ENCODE peak calls at places on chromosomes 6 and 20, in seven cellular contexts. Y, I, H, N, T, F and D are unnamed samples.

GRCh38 chr6:36594816-36595167 is 630 bp downstream of the SRSF3 start:
- DNase-seq in N (no peak), I (peak; percentile 39), Y (no peak), F (no peak), T (no peak), H (no peak), D (no peak)

GRCh38 chr6:166488701-166489100 is 97.8 kb downstream of the RAMACL start:
- DNase-seq in T (peak; percentile 46), H (no peak), Y (no peak), N (no peak), I (no peak), F (no peak), D (no peak)

GRCh38 chr6:20038805-20039204 is 173.5 kb downstream of the MBOAT1 start:
- DNase-seq in N (no peak), I (peak; percentile 47), H (no peak), Y (peak; percentile 8), F (peak; percentile 15), T (no peak), D (no peak)

GRCh38 chr6:137647762-137648412 is 153.7 kb upstream of the OLIG3 start:
- DNase-seq in T (no peak), N (no peak), H (no peak), Y (peak; percentile 66), F (peak; percentile 52), I (peak; percentile 46), D (no peak)

GRCh38 chr6:101770116-101770515 is 376.6 kb downstream of the GRIK2 start:
- DNase-seq in T (no peak), F (no peak), H (no peak), Y (no peak), I (no peak), N (no peak), D (no peak)

GRCh38 chr20:25321262-25321831 is 69.3 kb downstream of the ABHD12 start:
- DNase-seq in H (no peak), F (no peak), T (no peak), Y (no peak), I (no peak), N (no peak), D (no peak)

GRCh38 chr6:113596477-113596876 is 260.7 kb upstream of the MARCKS start:
- DNase-seq in H (no peak), T (no peak), Y (no peak), N (no peak), F (no peak), I (no peak), D (no peak)

GRCh38 chr20:58691773-58692578 is 624 bp upstream of the NPEPL1 start:
- DNase-seq in F (peak; percentile 10), T (peak; percentile 83), I (no peak), Y (peak; percentile 17), H (no peak), N (no peak), D (no peak)

GRCh38 chr6:161152527-161152862 is 121.4 kb downstream of the AGPAT4 start:
- DNase-seq in H (no peak), Y (no peak), F (no peak), T (no peak), N (no peak), I (no peak), D (no peak)